ENCODE peak calls at places on chromosomes 7 and 10, in four cellular contexts. One of them, this sample, is unnamed.

GRCh38 chr10:99276848-99277486 is 41.3 kb upstream of the HPSE2 start:
- DNase-seq in stimulated activated naive CD4-positive, alpha-beta T cell: no peak
- DNase-seq in C1 segment of cervical spinal cord: no peak
- DNase-seq in substantia nigra: no peak
- DNase-seq in this sample: no peak

GRCh38 chr7:151657173-151657572 is 137.5 kb upstream of the RHEB start:
- DNase-seq in stimulated activated naive CD4-positive, alpha-beta T cell: no peak
- DNase-seq in C1 segment of cervical spinal cord: no peak
- DNase-seq in substantia nigra: no peak
- DNase-seq in this sample: no peak

GRCh38 chr10:26555719-26556368 is 117.7 kb downstream of the APBB1IP start:
- DNase-seq in stimulated activated naive CD4-positive, alpha-beta T cell: no peak
- DNase-seq in substantia nigra: no peak
- DNase-seq in C1 segment of cervical spinal cord: no peak
- DNase-seq in this sample: peak

GRCh38 chr10:15897282-15897681 is 37.0 kb upstream of the MINDY3 start:
- DNase-seq in stimulated activated naive CD4-positive, alpha-beta T cell: no peak
- DNase-seq in C1 segment of cervical spinal cord: no peak
- DNase-seq in substantia nigra: no peak
- DNase-seq in this sample: no peak

GRCh38 chr10:131874991-131875451 is 25.8 kb upstream of the PPP2R2D start:
- DNase-seq in C1 segment of cervical spinal cord: peak
- DNase-seq in substantia nigra: peak
- DNase-seq in stimulated activated naive CD4-positive, alpha-beta T cell: peak
- DNase-seq in this sample: peak

GRCh38 chr7:149855368-149856305 is 17.5 kb downstream of the ZNF862 start:
- DNase-seq in stimulated activated naive CD4-positive, alpha-beta T cell: no peak
- DNase-seq in C1 segment of cervical spinal cord: no peak
- DNase-seq in substantia nigra: no peak
- DNase-seq in this sample: peak

GRCh38 chr10:110005716-110006115 is 2.1 kb upstream of the ADD3 start:
- DNase-seq in substantia nigra: no peak
- DNase-seq in stimulated activated naive CD4-positive, alpha-beta T cell: peak
- DNase-seq in C1 segment of cervical spinal cord: peak
- DNase-seq in this sample: peak

GRCh38 chr7:105496501-105496900 is 25.6 kb downstream of the PUS7 start:
- DNase-seq in substantia nigra: no peak
- DNase-seq in C1 segment of cervical spinal cord: no peak
- DNase-seq in stimulated activated naive CD4-positive, alpha-beta T cell: no peak
- DNase-seq in this sample: no peak

GRCh38 chr10:79066460-79067240 is 2.1 kb upstream of the ZMIZ1 start:
- DNase-seq in substantia nigra: no peak
- DNase-seq in C1 segment of cervical spinal cord: no peak
- DNase-seq in stimulated activated naive CD4-positive, alpha-beta T cell: peak
- DNase-seq in this sample: no peak

GRCh38 chr7:157976406-157976805 is 611.2 kb downstream of the PTPRN2 start:
- DNase-seq in stimulated activated naive CD4-positive, alpha-beta T cell: no peak
- DNase-seq in C1 segment of cervical spinal cord: no peak
- DNase-seq in substantia nigra: no peak
- DNase-seq in this sample: no peak

GRCh38 chr7:135512135-135512887 is 2.4 kb upstream of the CNOT4 start:
- DNase-seq in substantia nigra: no peak
- DNase-seq in C1 segment of cervical spinal cord: no peak
- DNase-seq in stimulated activated naive CD4-positive, alpha-beta T cell: peak
- DNase-seq in this sample: peak

GRCh38 chr7:43758861-43759683 is 592 bp downstream of the BLVRA start:
- DNase-seq in stimulated activated naive CD4-positive, alpha-beta T cell: peak
- DNase-seq in substantia nigra: peak
- DNase-seq in C1 segment of cervical spinal cord: peak
- DNase-seq in this sample: peak

GRCh38 chr10:22252801-22253577 is 35.2 kb upstream of the EBLN1 start:
- DNase-seq in C1 segment of cervical spinal cord: peak
- DNase-seq in substantia nigra: peak
- DNase-seq in stimulated activated naive CD4-positive, alpha-beta T cell: peak
- DNase-seq in this sample: no peak

GRCh38 chr10:82313401-82313800 is 438.4 kb downstream of the NRG3 start:
- DNase-seq in substantia nigra: no peak
- DNase-seq in stimulated activated naive CD4-positive, alpha-beta T cell: no peak
- DNase-seq in C1 segment of cervical spinal cord: no peak
- DNase-seq in this sample: no peak

GRCh38 chr7:140009735-140010134 is 53.0 kb downstream of the PARP12 start:
- DNase-seq in substantia nigra: no peak
- DNase-seq in C1 segment of cervical spinal cord: no peak
- DNase-seq in stimulated activated naive CD4-positive, alpha-beta T cell: no peak
- DNase-seq in this sample: no peak

GRCh38 chr10:94403823-94404228 is 1.5 kb downstream of the TBC1D12 start:
- DNase-seq in C1 segment of cervical spinal cord: no peak
- DNase-seq in stimulated activated naive CD4-positive, alpha-beta T cell: peak
- DNase-seq in substantia nigra: no peak
- DNase-seq in this sample: peak

GRCh38 chr7:92781117-92781720 is 55.2 kb downstream of the CDK6 start:
- DNase-seq in substantia nigra: no peak
- DNase-seq in C1 segment of cervical spinal cord: no peak
- DNase-seq in stimulated activated naive CD4-positive, alpha-beta T cell: no peak
- DNase-seq in this sample: no peak

GRCh38 chr10:93026072-93026471 is 34.5 kb upstream of the CYP26C1 start:
- DNase-seq in stimulated activated naive CD4-positive, alpha-beta T cell: no peak
- DNase-seq in C1 segment of cervical spinal cord: no peak
- DNase-seq in substantia nigra: no peak
- DNase-seq in this sample: no peak

GRCh38 chr7:74561898-74562613 is 95.5 kb upstream of the GTF2I start:
- DNase-seq in stimulated activated naive CD4-positive, alpha-beta T cell: no peak
- DNase-seq in substantia nigra: no peak
- DNase-seq in C1 segment of cervical spinal cord: no peak
- DNase-seq in this sample: no peak

GRCh38 chr7:90994121-90994520 is 270.1 kb upstream of the FZD1 start:
- DNase-seq in stimulated activated naive CD4-positive, alpha-beta T cell: no peak
- DNase-seq in C1 segment of cervical spinal cord: no peak
- DNase-seq in substantia nigra: no peak
- DNase-seq in this sample: no peak

GRCh38 chr10:73926152-73926764 is 15.3 kb downstream of the PLAU start:
- DNase-seq in stimulated activated naive CD4-positive, alpha-beta T cell: no peak
- DNase-seq in C1 segment of cervical spinal cord: no peak
- DNase-seq in substantia nigra: no peak
- DNase-seq in this sample: no peak

GRCh38 chr10:71697938-71698709 is 21.5 kb downstream of the C10orf105 start:
- DNase-seq in stimulated activated naive CD4-positive, alpha-beta T cell: no peak
- DNase-seq in C1 segment of cervical spinal cord: no peak
- DNase-seq in substantia nigra: no peak
- DNase-seq in this sample: no peak

GRCh38 chr7:149732111-149732561 is 41.3 kb downstream of the ZNF467 start:
- DNase-seq in stimulated activated naive CD4-positive, alpha-beta T cell: no peak
- DNase-seq in substantia nigra: no peak
- DNase-seq in C1 segment of cervical spinal cord: no peak
- DNase-seq in this sample: no peak

GRCh38 chr10:90674927-90675326 is 182.9 kb downstream of the HTR7 start:
- DNase-seq in C1 segment of cervical spinal cord: no peak
- DNase-seq in substantia nigra: no peak
- DNase-seq in stimulated activated naive CD4-positive, alpha-beta T cell: no peak
- DNase-seq in this sample: no peak

This sample was measured in DMS79 treated with DMSO at 0.1 percent for 48 hours.